ENCODE peak calls at places on chromosomes 2 and 18, in seven cellular contexts. W, S, A, V, N, L and B are unnamed samples.

GRCh38 chr2:241956521-241957110 is 87.1 kb downstream of the RTP5 start:
- DNase-seq in W (no peak), S (no peak), A (no peak), V (no peak), N (no peak), L (no peak), B (no peak)

GRCh38 chr2:39875182-39875913 is 96.3 kb upstream of the THUMPD2 start:
- DNase-seq in W (no peak), S (peak), A (no peak), V (no peak), N (no peak), L (peak), B (no peak)

GRCh38 chr18:70373062-70373519 is 84.2 kb downstream of the SOCS6 start:
- DNase-seq in W (no peak), S (peak), A (no peak), V (no peak), N (no peak), L (peak), B (peak)

GRCh38 chr2:17672583-17673317 is 80.9 kb downstream of the SMC6 start:
- DNase-seq in W (peak), S (no peak), A (no peak), V (no peak), N (no peak), L (peak), B (no peak)

GRCh38 chr2:145207884-145208283 is 688.0 kb upstream of the ZEB2 start:
- DNase-seq in W (no peak), S (no peak), A (no peak), V (no peak), N (no peak), L (no peak), B (no peak)

GRCh38 chr2:241163601-241164118 is 13.4 kb downstream of the PPP1R7 start:
- DNase-seq in W (no peak), S (no peak), A (no peak), V (no peak), N (no peak), L (no peak), B (no peak)

GRCh38 chr2:11757101-11757500 is 10.7 kb downstream of the LPIN1 start:
- DNase-seq in W (no peak), S (no peak), A (no peak), V (no peak), N (no peak), L (no peak), B (no peak)

GRCh38 chr2:113200236-113200635 is 26.5 kb downstream of the PSD4 start:
- DNase-seq in W (no peak), S (no peak), A (no peak), V (no peak), N (no peak), L (no peak), B (no peak)

GRCh38 chr2:236569593-236569973 is at the start of gene ACKR3:
- DNase-seq in W (peak), S (peak), A (peak), V (peak), N (peak), L (peak), B (peak)

GRCh38 chr2:206423147-206423546 is 20.2 kb upstream of the ADAM23 start:
- DNase-seq in W (peak), S (no peak), A (no peak), V (no peak), N (no peak), L (peak), B (no peak)

GRCh38 chr2:68434981-68435380 is 32.1 kb downstream of the FBXO48 start:
- DNase-seq in W (no peak), S (no peak), A (no peak), V (no peak), N (no peak), L (no peak), B (no peak)

GRCh38 chr2:232538671-232539070 is 821 bp upstream of the CHRNG start:
- DNase-seq in W (no peak), S (no peak), A (no peak), V (no peak), N (no peak), L (no peak), B (no peak)

GRCh38 chr18:49861659-49862058 is 48.3 kb upstream of the ACAA2 start:
- DNase-seq in W (peak), S (no peak), A (no peak), V (no peak), N (no peak), L (no peak), B (no peak)

GRCh38 chr2:191231995-191232394 is 13.2 kb upstream of the MYO1B start:
- DNase-seq in W (no peak), S (no peak), A (no peak), V (no peak), N (no peak), L (peak), B (no peak)

GRCh38 chr2:15278296-15278695 is 282.8 kb downstream of the NBAS start:
- DNase-seq in W (no peak), S (no peak), A (no peak), V (no peak), N (no peak), L (no peak), B (no peak)

GRCh38 chr2:238956676-238957075 is 108.8 kb downstream of the TWIST2 start:
- DNase-seq in W (no peak), S (no peak), A (no peak), V (no peak), N (no peak), L (no peak), B (no peak)

GRCh38 chr2:240507060-240507777 is 50.6 kb downstream of the ANKMY1 start:
- DNase-seq in W (no peak), S (no peak), A (no peak), V (no peak), N (no peak), L (no peak), B (no peak)

GRCh38 chr18:47601608-47602272 is 328.7 kb downstream of the SMAD2 start:
- DNase-seq in W (no peak), S (no peak), A (no peak), V (no peak), N (no peak), L (no peak), B (no peak)

GRCh38 chr18:2135309-2135708 is 436.0 kb downstream of the METTL4 start:
- DNase-seq in W (no peak), S (no peak), A (no peak), V (no peak), N (no peak), L (no peak), B (no peak)

GRCh38 chr2:239169311-239170048 is 231.3 kb downstream of the HDAC4 start:
- DNase-seq in W (no peak), S (no peak), A (no peak), V (no peak), N (no peak), L (no peak), B (no peak)

GRCh38 chr2:30234180-30234971 is 3.0 kb downstream of the LBH start:
- DNase-seq in W (peak), S (peak), A (no peak), V (no peak), N (no peak), L (peak), B (peak)

GRCh38 chr2:112722816-112723555 is 2.2 kb downstream of the NT5DC4 start:
- DNase-seq in W (no peak), S (no peak), A (no peak), V (no peak), N (no peak), L (no peak), B (no peak)

GRCh38 chr18:35571138-35571537 is 10.4 kb upstream of the GALNT1 start:
- DNase-seq in W (no peak), S (no peak), A (no peak), V (no peak), N (no peak), L (no peak), B (no peak)

GRCh38 chr18:36481201-36481657 is 183.7 kb downstream of the FHOD3 start:
- DNase-seq in W (no peak), S (no peak), A (no peak), V (no peak), N (no peak), L (peak), B (no peak)

GRCh38 chr2:236464140-236464539 is 105.5 kb upstream of the ACKR3 start:
- DNase-seq in W (no peak), S (no peak), A (no peak), V (no peak), N (no peak), L (peak), B (no peak)

GRCh38 chr2:157508676-157509075 is 64.8 kb upstream of the CYTIP start:
- DNase-seq in W (no peak), S (no peak), A (no peak), V (no peak), N (no peak), L (no peak), B (no peak)

GRCh38 chr2:85949280-85949679 is 60.5 kb upstream of the ST3GAL5 start:
- DNase-seq in W (no peak), S (no peak), A (no peak), V (no peak), N (no peak), L (no peak), B (no peak)

GRCh38 chr2:178827111-178827510 is 19.9 kb upstream of the TTN start:
- DNase-seq in W (no peak), S (no peak), A (no peak), V (no peak), N (no peak), L (peak), B (no peak)

GRCh38 chr2:27958711-27959378 is 68.3 kb downstream of the BABAM2 start:
- DNase-seq in W (no peak), S (no peak), A (no peak), V (no peak), N (no peak), L (peak), B (no peak)

GRCh38 chr2:166388488-166389070 is 12.8 kb upstream of the SCN9A start:
- DNase-seq in W (no peak), S (no peak), A (no peak), V (no peak), N (no peak), L (no peak), B (no peak)

GRCh38 chr2:200028998-200029397 is 73.6 kb downstream of the MAIP1 start:
- DNase-seq in W (no peak), S (no peak), A (no peak), V (no peak), N (no peak), L (no peak), B (no peak)

GRCh38 chr2:102886216-102886893 is 124.5 kb downstream of the TMEM182 start:
- DNase-seq in W (no peak), S (no peak), A (no peak), V (no peak), N (no peak), L (no peak), B (no peak)

GRCh38 chr2:241187101-241187690 is 1.3 kb upstream of the ANO7 start:
- DNase-seq in W (no peak), S (no peak), A (no peak), V (no peak), N (no peak), L (no peak), B (no peak)